ENCODE peak calls at places on chromosomes 12 and 14, in five cellular contexts. Q, G, P, V and O are unnamed samples.

GRCh38 chr12:105085537-105085936 is 1.3 kb upstream of the ALDH1L2 start:
- DNase-seq in Q (no peak), G (no peak), P (no peak), V (no peak), O (no peak)

GRCh38 chr12:34402899-34403705 is 380.8 kb downstream of the ALG10 start:
- DNase-seq in Q (no peak), G (peak), P (no peak), V (peak), O (no peak)

GRCh38 chr12:94643585-94643984 is 6.8 kb downstream of the TMCC3 start:
- DNase-seq in Q (no peak), G (no peak), P (no peak), V (no peak), O (no peak)

GRCh38 chr12:66035289-66035961 is 95.1 kb downstream of the LLPH start:
- DNase-seq in Q (peak), G (no peak), P (peak), V (no peak), O (peak)

GRCh38 chr12:123075092-123075491 is 75.8 kb downstream of the PITPNM2 start:
- DNase-seq in Q (no peak), G (no peak), P (no peak), V (no peak), O (no peak)

GRCh38 chr14:81594012-81594411 is 60.4 kb upstream of the SEL1L start:
- DNase-seq in Q (no peak), G (no peak), P (peak), V (no peak), O (no peak)

GRCh38 chr12:52362118-52362726 is 5.1 kb downstream of the KRT85 start:
- DNase-seq in Q (no peak), G (no peak), P (no peak), V (no peak), O (no peak)

GRCh38 chr12:13744566-13744965 is 236.8 kb downstream of the GRIN2B start:
- DNase-seq in Q (no peak), G (no peak), P (no peak), V (no peak), O (no peak)

GRCh38 chr14:43894534-43894933 is 612.5 kb downstream of the FSCB start:
- DNase-seq in Q (no peak), G (no peak), P (no peak), V (no peak), O (peak)

GRCh38 chr12:4303750-4304149 is 17.3 kb upstream of the TIGAR start:
- DNase-seq in Q (no peak), G (no peak), P (no peak), V (no peak), O (no peak)

GRCh38 chr14:52844262-52845060 is 53.1 kb upstream of the GNPNAT1 start:
- DNase-seq in Q (no peak), G (no peak), P (no peak), V (no peak), O (peak)

GRCh38 chr12:93572712-93573551 is 457 bp downstream of the SOCS2 start:
- DNase-seq in Q (peak), G (no peak), P (no peak), V (peak), O (peak)

GRCh38 chr14:53411110-53411509 is 258.0 kb upstream of the DDHD1 start:
- DNase-seq in Q (no peak), G (no peak), P (no peak), V (no peak), O (peak)

GRCh38 chr14:24863933-24864708 is 185.8 kb downstream of the STXBP6 start:
- DNase-seq in Q (no peak), G (no peak), P (no peak), V (no peak), O (no peak)

GRCh38 chr14:22850944-22851790 is 14.8 kb downstream of the MMP14 start:
- DNase-seq in Q (peak), G (peak), P (no peak), V (peak), O (peak)

GRCh38 chr12:57993030-57993429 is 51.7 kb downstream of the ATP23 start:
- DNase-seq in Q (no peak), G (no peak), P (no peak), V (no peak), O (peak)

GRCh38 chr14:75051556-75051899 is 261 bp upstream of the MLH3 start:
- DNase-seq in Q (no peak), G (no peak), P (no peak), V (no peak), O (no peak)
- H3K4me3 ChIP-seq in Q (peak), G (no peak), P (peak), V (peak), O (peak)

DNA sequence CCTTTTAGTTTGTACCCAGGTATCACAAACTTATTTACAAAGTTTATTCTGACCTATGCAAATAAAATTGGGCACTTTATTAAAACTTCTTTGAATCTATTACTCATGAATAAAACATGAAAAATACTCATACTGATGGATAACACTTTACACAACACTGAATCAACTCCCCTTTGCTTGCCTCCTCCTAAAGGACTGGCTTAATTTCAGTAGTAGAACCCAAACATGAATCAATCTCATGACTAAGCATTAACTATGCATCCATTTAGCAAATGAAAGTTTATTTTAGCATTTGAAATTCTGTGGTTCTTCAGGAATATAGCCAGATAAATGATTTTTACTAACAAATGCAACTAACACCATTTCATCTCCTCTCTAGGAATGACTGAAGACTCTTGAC is 32.4 kb downstream of the DENND5B start:
- DNase-seq in Q (peak), G (no peak), P (no peak), V (no peak), O (no peak)
- H3K4me3 ChIP-seq in Q (no peak), G (no peak), P (no peak), V (no peak), O (no peak)

GRCh38 chr12:125096894-125097293 is 31.7 kb downstream of the AACS start:
- DNase-seq in Q (no peak), G (no peak), P (no peak), V (no peak), O (no peak)
- H3K4me3 ChIP-seq in Q (no peak), G (no peak), P (no peak), V (no peak), O (no peak)

DNA sequence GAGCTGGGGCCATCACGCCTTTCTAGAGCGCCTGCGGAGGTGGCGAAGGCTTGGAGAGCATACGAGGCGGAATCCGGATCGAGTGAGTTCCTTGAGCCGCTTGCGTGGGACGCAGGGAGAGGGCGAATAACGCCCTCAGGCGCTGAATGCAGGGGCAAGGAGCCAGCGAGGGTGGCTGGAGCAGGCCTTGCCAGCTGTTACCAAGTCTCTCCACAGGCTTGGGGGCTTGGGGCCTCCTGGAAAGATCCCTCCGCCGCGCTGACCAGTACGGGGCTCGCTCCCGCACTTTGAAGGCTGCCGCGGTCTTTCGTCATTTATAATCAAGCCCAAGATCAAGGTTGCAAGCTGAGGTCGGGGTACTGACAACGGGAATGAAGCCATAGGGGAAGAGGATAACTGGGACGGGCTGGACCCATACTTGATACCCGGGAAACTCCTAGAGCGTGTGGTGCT is 1.2 kb downstream of the FLRT2 start:
- DNase-seq in Q (peak), G (no peak), P (no peak), V (peak), O (peak)
- H3K4me3 ChIP-seq in Q (peak), G (no peak), P (peak), V (peak), O (peak)

GRCh38 chr12:111216387-111217159 is 152.3 kb downstream of the PHETA1 start:
- DNase-seq in Q (no peak), G (no peak), P (no peak), V (no peak), O (no peak)
- H3K4me3 ChIP-seq in Q (no peak), G (no peak), P (no peak), V (no peak), O (no peak)